ENCODE peak calls at places on chromosome 19, in eight cellular contexts. One of them, this sample, is unnamed.

GRCh38 chr19:32708457-32708856 is 11.1 kb upstream of the TDRD12 start:
- DNase-seq in lower leg skin: no peak
- DNase-seq in tibial nerve: no peak
- DNase-seq in stomach: no peak
- DNase-seq in right lobe of liver: no peak
- DNase-seq in transverse colon: no peak
- DNase-seq in spleen: no peak
- DNase-seq in HCT116: no peak
- DNase-seq in this sample: no peak

GRCh38 chr19:44800461-44800860 is 8.4 kb upstream of the BCAM start:
- DNase-seq in lower leg skin: peak
- DNase-seq in tibial nerve: peak
- DNase-seq in stomach: peak
- DNase-seq in right lobe of liver: peak
- DNase-seq in transverse colon: peak
- DNase-seq in spleen: peak
- DNase-seq in HCT116: no peak
- DNase-seq in this sample: peak

GRCh38 chr19:55099557-55100506 is 17.6 kb downstream of the PPP1R12C start:
- DNase-seq in lower leg skin: no peak
- DNase-seq in tibial nerve: no peak
- DNase-seq in stomach: no peak
- DNase-seq in right lobe of liver: no peak
- DNase-seq in transverse colon: no peak
- DNase-seq in spleen: no peak
- DNase-seq in HCT116: no peak
- DNase-seq in this sample: no peak

GRCh38 chr19:6164906-6165531 is 29.6 kb downstream of the ACSBG2 start:
- DNase-seq in lower leg skin: no peak
- DNase-seq in tibial nerve: no peak
- DNase-seq in stomach: no peak
- DNase-seq in right lobe of liver: no peak
- DNase-seq in transverse colon: no peak
- DNase-seq in spleen: no peak
- DNase-seq in HCT116: no peak
- DNase-seq in this sample: no peak

GRCh38 chr19:56333506-56333905 is 18.9 kb upstream of the ZSCAN5A start:
- DNase-seq in lower leg skin: no peak
- DNase-seq in tibial nerve: peak
- DNase-seq in stomach: peak
- DNase-seq in right lobe of liver: no peak
- DNase-seq in transverse colon: peak
- DNase-seq in spleen: no peak
- DNase-seq in HCT116: peak
- DNase-seq in this sample: no peak

GRCh38 chr19:51122112-51122981 is 2.4 kb upstream of the SIGLEC9 start:
- DNase-seq in lower leg skin: no peak
- DNase-seq in tibial nerve: no peak
- DNase-seq in stomach: no peak
- DNase-seq in right lobe of liver: no peak
- DNase-seq in transverse colon: no peak
- DNase-seq in spleen: peak
- DNase-seq in HCT116: no peak
- DNase-seq in this sample: no peak

GRCh38 chr19:51788936-51789795 is 5.8 kb upstream of the FPR3 start:
- DNase-seq in lower leg skin: no peak
- DNase-seq in tibial nerve: no peak
- DNase-seq in stomach: no peak
- DNase-seq in right lobe of liver: no peak
- DNase-seq in transverse colon: no peak
- DNase-seq in spleen: no peak
- DNase-seq in HCT116: no peak
- DNase-seq in this sample: no peak

GRCh38 chr19:10510301-10510802 is 6.9 kb downstream of the S1PR5 start:
- DNase-seq in lower leg skin: no peak
- DNase-seq in tibial nerve: no peak
- DNase-seq in stomach: no peak
- DNase-seq in right lobe of liver: no peak
- DNase-seq in transverse colon: peak
- DNase-seq in spleen: no peak
- DNase-seq in HCT116: no peak
- DNase-seq in this sample: no peak

GRCh38 chr19:53883231-53883661 is 1.2 kb downstream of the PRKCG start:
- DNase-seq in lower leg skin: no peak
- DNase-seq in tibial nerve: no peak
- DNase-seq in stomach: no peak
- DNase-seq in right lobe of liver: no peak
- DNase-seq in transverse colon: no peak
- DNase-seq in spleen: no peak
- DNase-seq in HCT116: no peak
- DNase-seq in this sample: no peak

GRCh38 chr19:9917322-9917721 is 19.0 kb downstream of the OLFM2 start:
- DNase-seq in lower leg skin: no peak
- DNase-seq in tibial nerve: no peak
- DNase-seq in stomach: peak
- DNase-seq in right lobe of liver: peak
- DNase-seq in transverse colon: no peak
- DNase-seq in spleen: no peak
- DNase-seq in HCT116: peak
- DNase-seq in this sample: no peak

GRCh38 chr19:5696196-5697021 is 6.3 kb downstream of the RPL36 start:
- DNase-seq in lower leg skin: no peak
- DNase-seq in tibial nerve: no peak
- DNase-seq in stomach: no peak
- DNase-seq in right lobe of liver: peak
- DNase-seq in transverse colon: no peak
- DNase-seq in spleen: peak
- DNase-seq in HCT116: no peak
- DNase-seq in this sample: no peak

GRCh38 chr19:9309974-9310446 is 372 bp upstream of the ZNF699 start:
- DNase-seq in lower leg skin: peak
- DNase-seq in tibial nerve: peak
- DNase-seq in stomach: peak
- DNase-seq in right lobe of liver: peak
- DNase-seq in transverse colon: peak
- DNase-seq in spleen: peak
- DNase-seq in HCT116: peak
- DNase-seq in this sample: peak

GRCh38 chr19:18849838-18850400 is 18.2 kb downstream of the UPF1 start:
- DNase-seq in lower leg skin: no peak
- DNase-seq in tibial nerve: no peak
- DNase-seq in stomach: no peak
- DNase-seq in right lobe of liver: no peak
- DNase-seq in transverse colon: no peak
- DNase-seq in spleen: peak
- DNase-seq in HCT116: no peak
- DNase-seq in this sample: no peak

GRCh38 chr19:27865927-27866777 is 1346.8 kb downstream of the UQCRFS1 start:
- DNase-seq in lower leg skin: no peak
- DNase-seq in tibial nerve: no peak
- DNase-seq in stomach: no peak
- DNase-seq in right lobe of liver: no peak
- DNase-seq in transverse colon: no peak
- DNase-seq in spleen: no peak
- DNase-seq in HCT116: no peak
- DNase-seq in this sample: no peak

GRCh38 chr19:2631213-2631821 is 71.2 kb downstream of the GNG7 start:
- DNase-seq in lower leg skin: no peak
- DNase-seq in tibial nerve: no peak
- DNase-seq in stomach: no peak
- DNase-seq in right lobe of liver: no peak
- DNase-seq in transverse colon: no peak
- DNase-seq in spleen: peak
- DNase-seq in HCT116: no peak
- DNase-seq in this sample: no peak

GRCh38 chr19:54035215-54036178 is 28.2 kb downstream of the VSTM1 start:
- DNase-seq in lower leg skin: no peak
- DNase-seq in tibial nerve: no peak
- DNase-seq in stomach: no peak
- DNase-seq in right lobe of liver: no peak
- DNase-seq in transverse colon: no peak
- DNase-seq in spleen: no peak
- DNase-seq in HCT116: no peak
- DNase-seq in this sample: no peak

GRCh38 chr19:58054792-58055482 is 4.1 kb upstream of the ZNF135 start:
- DNase-seq in lower leg skin: no peak
- DNase-seq in tibial nerve: no peak
- DNase-seq in stomach: no peak
- DNase-seq in right lobe of liver: no peak
- DNase-seq in transverse colon: peak
- DNase-seq in spleen: no peak
- DNase-seq in HCT116: no peak
- DNase-seq in this sample: peak

GRCh38 chr19:29836409-29836825 is 24.6 kb downstream of the CCNE1 start:
- DNase-seq in lower leg skin: no peak
- DNase-seq in tibial nerve: no peak
- DNase-seq in stomach: no peak
- DNase-seq in right lobe of liver: no peak
- DNase-seq in transverse colon: no peak
- DNase-seq in spleen: no peak
- DNase-seq in HCT116: no peak
- DNase-seq in this sample: no peak

GRCh38 chr19:41431426-41432386 is 4.5 kb upstream of the B3GNT8 start:
- DNase-seq in lower leg skin: no peak
- DNase-seq in tibial nerve: no peak
- DNase-seq in stomach: no peak
- DNase-seq in right lobe of liver: peak
- DNase-seq in transverse colon: no peak
- DNase-seq in spleen: no peak
- DNase-seq in HCT116: no peak
- DNase-seq in this sample: no peak
- TF ChIP-seq POLR2A in lower leg skin: no peak
- TF ChIP-seq POLR2A in tibial nerve: no peak
- TF ChIP-seq POLR2A in stomach: no peak
- TF ChIP-seq POLR2A in right lobe of liver: peak
- TF ChIP-seq POLR2A in transverse colon: no peak
- TF ChIP-seq POLR2A in spleen: no peak
- TF ChIP-seq POLR2A in HCT116: no peak
- TF ChIP-seq POLR2A in this sample: no peak

GRCh38 chr19:43503501-43504425 is 783 bp downstream of the PHLDB3 start:
- DNase-seq in lower leg skin: peak
- DNase-seq in tibial nerve: peak
- DNase-seq in stomach: peak
- DNase-seq in right lobe of liver: peak
- DNase-seq in transverse colon: peak
- DNase-seq in spleen: peak
- DNase-seq in HCT116: peak
- DNase-seq in this sample: peak
- TF ChIP-seq CTCF in lower leg skin: no peak
- TF ChIP-seq CTCF in tibial nerve: no peak
- TF ChIP-seq CTCF in stomach: no peak
- TF ChIP-seq CTCF in right lobe of liver: peak
- TF ChIP-seq CTCF in transverse colon: no peak
- TF ChIP-seq CTCF in spleen: no peak
- TF ChIP-seq CTCF in HCT116: no peak
- TF ChIP-seq CTCF in this sample: no peak

GRCh38 chr19:1244693-1245451 is 3.3 kb downstream of the ATP5F1D start:
- DNase-seq in lower leg skin: peak
- DNase-seq in tibial nerve: no peak
- DNase-seq in stomach: peak
- DNase-seq in right lobe of liver: peak
- DNase-seq in transverse colon: peak
- DNase-seq in spleen: peak
- DNase-seq in HCT116: no peak
- DNase-seq in this sample: peak
- TF ChIP-seq POLR2A in lower leg skin: no peak
- TF ChIP-seq POLR2A in tibial nerve: no peak
- TF ChIP-seq POLR2A in stomach: no peak
- TF ChIP-seq POLR2A in right lobe of liver: no peak
- TF ChIP-seq POLR2A in transverse colon: peak
- TF ChIP-seq POLR2A in spleen: no peak
- TF ChIP-seq POLR2A in HCT116: no peak
- TF ChIP-seq POLR2A in this sample: no peak

DNA sequence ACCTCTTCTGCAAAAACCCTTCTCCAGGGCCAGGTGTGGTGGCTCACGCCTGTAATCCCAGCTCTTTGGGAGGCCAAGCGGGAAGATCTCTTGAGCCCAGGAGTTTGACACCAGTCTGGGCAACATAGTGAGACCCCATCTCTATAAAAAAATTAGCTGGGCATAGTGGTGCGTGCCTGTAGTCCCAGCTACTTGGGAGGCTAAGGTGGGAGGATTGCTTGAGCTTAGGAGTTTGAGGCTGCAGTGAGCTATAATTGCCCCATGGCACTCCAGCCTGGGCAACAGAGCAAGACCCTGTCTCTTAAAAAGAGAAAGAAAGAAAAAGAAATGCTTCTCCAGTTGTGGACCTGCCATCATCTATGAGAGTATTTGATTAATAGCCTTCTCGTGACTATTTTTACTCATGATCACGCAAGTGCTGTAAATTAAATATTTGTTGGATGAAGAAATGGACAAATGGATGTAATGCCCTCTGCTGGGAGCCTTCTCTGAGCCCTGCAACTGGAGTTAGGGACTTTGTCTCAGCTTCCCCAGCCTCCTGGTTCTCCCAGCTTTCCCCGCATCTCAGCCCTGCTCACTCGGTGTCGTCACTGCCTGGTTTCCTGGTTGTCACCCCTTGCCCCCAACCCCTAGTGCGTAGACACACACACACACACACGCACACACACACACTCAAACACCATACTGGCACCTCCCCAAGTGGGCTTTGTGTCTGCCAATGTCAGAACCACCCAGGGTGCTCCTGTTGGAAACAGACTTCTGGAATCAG is 12.2 kb downstream of the WIZ start:
- DNase-seq in lower leg skin: no peak
- DNase-seq in tibial nerve: no peak
- DNase-seq in stomach: peak
- DNase-seq in right lobe of liver: no peak
- DNase-seq in transverse colon: no peak
- DNase-seq in spleen: no peak
- DNase-seq in HCT116: no peak
- DNase-seq in this sample: no peak
- TF ChIP-seq CTCF in lower leg skin: no peak
- TF ChIP-seq CTCF in tibial nerve: no peak
- TF ChIP-seq CTCF in stomach: no peak
- TF ChIP-seq CTCF in right lobe of liver: peak
- TF ChIP-seq CTCF in transverse colon: no peak
- TF ChIP-seq CTCF in spleen: no peak
- TF ChIP-seq CTCF in HCT116: no peak
- TF ChIP-seq CTCF in this sample: no peak

GRCh38 chr19:23913931-23914330 is 755 bp upstream of the ZNF726 start:
- DNase-seq in lower leg skin: no peak
- DNase-seq in tibial nerve: no peak
- DNase-seq in stomach: no peak
- DNase-seq in right lobe of liver: no peak
- DNase-seq in transverse colon: no peak
- DNase-seq in spleen: no peak
- DNase-seq in HCT116: no peak
- DNase-seq in this sample: no peak

GRCh38 chr19:23914402-23915286 is at the start of gene ZNF726:
- DNase-seq in lower leg skin: peak
- DNase-seq in tibial nerve: peak
- DNase-seq in stomach: peak
- DNase-seq in right lobe of liver: peak
- DNase-seq in transverse colon: peak
- DNase-seq in spleen: peak
- DNase-seq in HCT116: no peak
- DNase-seq in this sample: peak

GRCh38 chr19:23916991-23917390 is 2.3 kb downstream of the ZNF726 start:
- DNase-seq in lower leg skin: no peak
- DNase-seq in tibial nerve: no peak
- DNase-seq in stomach: no peak
- DNase-seq in right lobe of liver: no peak
- DNase-seq in transverse colon: no peak
- DNase-seq in spleen: no peak
- DNase-seq in HCT116: no peak
- DNase-seq in this sample: no peak

GRCh38 chr19:23917856-23918255 is 3.2 kb downstream of the ZNF726 start:
- DNase-seq in lower leg skin: no peak
- DNase-seq in tibial nerve: no peak
- DNase-seq in stomach: no peak
- DNase-seq in right lobe of liver: no peak
- DNase-seq in transverse colon: no peak
- DNase-seq in spleen: no peak
- DNase-seq in HCT116: no peak
- DNase-seq in this sample: no peak
- TF ChIP-seq POLR2A in lower leg skin: no peak
- TF ChIP-seq POLR2A in tibial nerve: no peak
- TF ChIP-seq POLR2A in stomach: no peak
- TF ChIP-seq POLR2A in right lobe of liver: no peak
- TF ChIP-seq POLR2A in transverse colon: no peak
- TF ChIP-seq POLR2A in spleen: no peak
- TF ChIP-seq POLR2A in HCT116: no peak
- TF ChIP-seq POLR2A in this sample: no peak